ENCODE peak calls at places on chromosome 15, in ten cellular contexts. H is GM23338; B is fibroblast of lung; G is SK-N-SH; L is PC-3; X is pancreas; W is aorta; V is right atrium auricular region; D is GM23248; F is CD4-positive, CD25-positive, alpha-beta regulatory T cell. E is an unnamed sample. For H3K4me1 and H3K27me3, the result is how much of the 10 kb centered on the place peaks cover.

GRCh38 chr15:89104172-89104564 is 15.9 kb downstream of the ABHD2 start:
- DNase-seq in H (no peak), B (peak), G (no peak), L (no peak), X (no peak), W (no peak), V (no peak), D (peak), F (no peak), E (no peak)

GRCh38 chr15:83571820-83572707 is 81.9 kb upstream of the ADAMTSL3 start:
- DNase-seq in H (peak), B (peak), G (peak), L (peak), X (no peak), W (no peak), V (no peak), D (peak), F (peak), E (peak)

GRCh38 chr15:50066202-50066601 is 52.8 kb downstream of the ATP8B4 start:
- DNase-seq in H (peak), B (no peak), G (no peak), L (peak), X (no peak), W (no peak), V (no peak), D (peak), F (no peak), E (no peak)

GRCh38 chr15:57223887-57224286 is 152.4 kb upstream of the CGNL1 start:
- DNase-seq in H (no peak), B (no peak), G (no peak), L (no peak), X (no peak), W (no peak), V (no peak), D (no peak), F (no peak), E (no peak)

GRCh38 chr15:60095711-60096110 is 91.6 kb downstream of the FOXB1 start:
- DNase-seq in H (no peak), B (no peak), G (no peak), L (no peak), X (no peak), W (no peak), V (no peak), D (peak), F (no peak), E (no peak)

GRCh38 chr15:37764733-37765191 is 169.7 kb upstream of the TMCO5A start:
- DNase-seq in H (peak), B (peak), G (peak), L (peak), X (no peak), W (no peak), V (no peak), D (peak), F (peak), E (no peak)

GRCh38 chr15:90001683-90002427 is 731 bp downstream of the ZNF710 start:
- DNase-seq in H (peak), B (peak), G (peak), L (peak), X (peak), W (peak), V (no peak), D (peak), F (peak), E (peak)

GRCh38 chr15:65867244-65867643 is 2.0 kb upstream of the RAB11A start:
- DNase-seq in H (no peak), B (no peak), G (no peak), L (no peak), X (no peak), W (no peak), V (no peak), D (peak), F (no peak), E (no peak)

GRCh38 chr15:90701048-90701447 is 16.1 kb upstream of the BLM start:
- DNase-seq in H (no peak), B (no peak), G (no peak), L (no peak), X (no peak), W (no peak), V (no peak), D (no peak), F (no peak), E (no peak)

GRCh38 chr15:55999635-56000034 is 6.2 kb upstream of the NEDD4 start:
- DNase-seq in H (no peak), B (peak), G (no peak), L (peak), X (no peak), W (no peak), V (no peak), D (no peak), F (no peak), E (no peak)

GRCh38 chr15:29322407-29322806 is 52.8 kb upstream of the NSMCE3 start:
- DNase-seq in H (no peak), B (peak), G (no peak), L (no peak), X (no peak), W (no peak), V (no peak), D (no peak), F (no peak), E (no peak)

GRCh38 chr15:70091649-70092461 is 5.9 kb downstream of the TLE3 start:
- DNase-seq in H (no peak), B (peak), G (peak), L (peak), X (no peak), W (no peak), V (no peak), D (no peak), F (peak), E (no peak)
- H3K4me1 ChIP-seq in H (half or more), B (under half), G (under half), L (under half), X (under half), W (under half), V (under half), D (under half), F (half or more), E (half or more)

DNA sequence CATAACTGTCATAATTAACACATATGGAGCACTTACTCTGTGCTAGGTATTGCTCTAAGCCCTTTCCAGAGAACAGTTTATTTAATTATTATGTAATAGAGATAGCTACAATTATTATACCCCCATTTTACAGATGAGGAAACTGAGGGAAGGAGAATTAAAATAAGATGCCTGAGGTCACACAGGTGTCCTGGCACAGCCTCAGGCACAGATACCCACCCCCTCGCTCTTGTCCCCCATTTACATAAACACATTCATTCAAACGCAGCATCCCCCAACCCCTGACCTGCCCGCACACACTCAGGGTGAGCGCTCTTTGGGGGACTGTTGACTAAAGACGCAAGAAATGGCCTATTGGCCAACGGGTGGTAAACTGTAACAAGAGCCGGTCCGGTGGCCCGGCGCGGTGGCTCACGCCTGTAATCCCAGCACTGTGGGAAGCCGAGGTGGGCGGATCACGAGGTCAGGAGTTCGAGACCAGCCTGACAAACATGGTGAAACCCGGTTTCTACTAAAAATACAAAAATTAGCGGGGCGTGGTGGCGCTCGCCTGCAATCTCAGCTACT is 2.1 kb upstream of the ISL2 start:
- DNase-seq in H (no peak), B (no peak), G (no peak), L (no peak), X (no peak), W (no peak), V (no peak), D (no peak), F (no peak), E (no peak)
- H3K27me3 ChIP-seq in H (half or more), B (half or more), G (under half), L (under half), X (under half), W (under half), V (half or more), D (under half), F (under half), E (half or more)

DNA sequence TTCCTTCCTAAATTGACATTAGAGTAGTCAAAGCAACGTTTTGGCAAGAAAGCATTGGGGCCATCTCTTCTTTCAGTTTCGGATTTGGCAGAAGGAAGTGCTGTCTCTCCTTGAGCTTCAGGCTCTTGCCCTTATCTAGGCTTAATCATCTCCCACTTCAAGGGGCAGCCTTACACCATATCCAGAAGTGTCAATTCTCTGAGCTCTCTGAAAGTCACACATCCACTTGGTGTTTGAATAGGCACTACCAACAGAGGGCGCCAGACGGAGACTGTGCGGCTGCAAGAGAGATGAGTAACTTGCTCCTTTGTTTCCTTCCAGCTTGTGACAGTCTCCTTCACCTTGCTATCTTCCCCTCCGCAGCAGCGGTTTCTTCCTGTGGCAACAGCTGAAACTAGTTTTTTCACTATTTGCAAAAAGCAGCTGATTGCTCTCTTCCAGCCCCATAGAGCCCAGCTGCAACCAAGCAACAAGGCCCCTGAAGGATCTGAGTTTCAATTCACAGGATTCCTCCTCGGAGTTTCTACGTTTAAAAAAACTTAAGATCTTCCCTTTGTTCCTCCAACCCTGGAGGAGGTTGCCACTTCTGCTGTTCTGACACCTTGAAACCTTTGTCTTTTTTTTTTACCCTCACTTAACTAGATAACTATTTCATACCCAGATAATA is 147.0 kb upstream of the SLCO3A1 start:
- DNase-seq in H (peak), B (peak), G (peak), L (peak), X (peak), W (peak), V (peak), D (peak), F (peak), E (peak)
- H3K27ac ChIP-seq in H (no peak), B (no peak), G (no peak), L (no peak), X (no peak), W (no peak), V (no peak), D (no peak), F (no peak), E (no peak)

GRCh38 chr15:76994971-76995945 is at the start of gene PSTPIP1:
- DNase-seq in H (no peak), B (no peak), G (peak), L (no peak), X (no peak), W (peak), V (no peak), D (peak), F (peak), E (no peak)
- H3K4me1 ChIP-seq in H (under half), B (under half), G (under half), L (under half), X (under half), W (under half), V (under half), D (under half), F (half or more), E (under half)

GRCh38 chr15:53389271-53389670 is 370.2 kb downstream of the WDR72 start:
- DNase-seq in H (no peak), B (no peak), G (no peak), L (no peak), X (no peak), W (no peak), V (no peak), D (no peak), F (no peak), E (peak)
- H3K27me3 ChIP-seq in H (under half), B (under half), G (under half), L (under half), X (under half), W (under half), V (under half), D (under half), F (under half), E (under half)

GRCh38 chr15:68228143-68228970 is 1.2 kb downstream of the CLN6 start:
- DNase-seq in H (no peak), B (no peak), G (peak), L (peak), X (no peak), W (no peak), V (no peak), D (no peak), F (peak), E (no peak)

GRCh38 chr15:68231102-68231818 is 1.7 kb upstream of the CLN6 start:
- DNase-seq in H (no peak), B (peak), G (peak), L (no peak), X (no peak), W (no peak), V (peak), D (no peak), F (no peak), E (no peak)

GRCh38 chr15:68230157-68231100 is 901 bp upstream of the CLN6 start:
- DNase-seq in H (no peak), B (no peak), G (peak), L (peak), X (no peak), W (no peak), V (peak), D (peak), F (no peak), E (no peak)

GRCh38 chr15:68228971-68229385 is 550 bp downstream of the CLN6 start:
- DNase-seq in H (peak), B (no peak), G (no peak), L (no peak), X (no peak), W (no peak), V (peak), D (peak), F (peak), E (no peak)

DNA sequence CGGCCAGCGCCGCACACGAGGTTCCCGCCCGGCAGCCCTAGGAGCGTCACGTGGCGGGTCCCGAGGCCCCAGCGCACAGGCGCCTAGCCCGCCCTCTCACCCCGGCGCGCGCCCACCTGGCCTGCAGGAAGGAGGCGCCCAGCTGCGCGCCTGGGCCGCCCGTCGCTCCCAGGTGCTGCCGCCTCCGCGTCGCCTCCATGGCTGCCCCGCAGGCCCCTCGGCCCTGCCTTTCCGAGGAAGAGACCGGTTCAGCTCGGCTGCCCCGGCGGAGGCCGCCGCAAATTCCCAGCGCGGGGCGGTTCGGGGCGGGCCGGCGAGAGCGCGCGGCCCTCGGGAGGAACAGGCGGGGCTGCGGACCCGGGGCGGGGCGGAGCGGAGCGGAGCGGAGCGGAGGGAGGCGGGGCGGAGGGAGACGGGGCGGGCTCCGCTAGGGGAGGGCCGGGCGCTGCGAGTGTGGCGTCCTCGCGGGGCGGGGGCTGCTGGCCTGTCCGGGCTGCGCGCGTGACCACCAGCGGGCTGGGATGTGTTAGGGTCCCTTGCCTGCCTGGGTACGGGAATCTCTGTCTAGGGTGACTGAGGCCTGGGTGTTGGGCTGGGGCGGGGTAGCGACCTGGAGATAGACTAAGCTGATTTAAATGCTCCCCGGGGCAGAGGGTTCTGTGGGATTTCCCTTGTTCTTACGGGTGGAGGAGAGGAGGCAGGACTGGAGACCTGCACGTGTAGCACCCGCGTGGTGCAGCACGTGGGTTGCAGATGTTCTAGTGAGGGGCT is at the start of gene CLN6:
- DNase-seq in H (peak), B (peak), G (peak), L (peak), X (peak), W (peak), V (peak), D (peak), F (peak), E (peak)
- H3K27ac ChIP-seq in H (peak), B (peak), G (peak), L (peak), X (peak), W (no peak), V (peak), D (peak), F (peak), E (peak)

E was measured in neuronal stem cell.